ENCODE peak calls at places on chromosome 13, in seven cellular contexts. D, K, T, L, U, R and B are unnamed samples. For H3K4me1, the result is how much of the 10 kb centered on the place peaks cover.

GRCh38 chr13:112451512-112452379 is 75.6 kb downstream of the SPACA7 start:
- DNase-seq in L (no peak), R (no peak), D (no peak), T (no peak), U (no peak), K (no peak), B (peak)

GRCh38 chr13:110713981-110714797 is 689 bp downstream of the ING1 start:
- DNase-seq in R (peak), U (peak), D (no peak), K (peak), T (peak), L (peak), B (peak)

GRCh38 chr13:43196750-43197149 is 173.4 kb downstream of the DNAJC15 start:
- DNase-seq in R (no peak), K (no peak), D (no peak), T (no peak), U (no peak), L (no peak), B (no peak)

GRCh38 chr13:113796211-113796875 is 37.3 kb downstream of the TMEM255B start:
- DNase-seq in L (no peak), R (no peak), T (no peak), U (no peak), K (no peak), D (no peak), B (no peak)

GRCh38 chr13:36848228-36848982 is 29.4 kb downstream of the RFXAP start:
- DNase-seq in R (no peak), L (no peak), U (no peak), D (no peak), T (peak), K (no peak), B (peak)

GRCh38 chr13:113897161-113897560 is 33.3 kb upstream of the GAS6 start:
- DNase-seq in D (no peak), U (no peak), T (no peak), R (peak), K (no peak), L (no peak), B (no peak)

GRCh38 chr13:101454767-101455166 is 2.3 kb downstream of the ITGBL1 start:
- DNase-seq in R (no peak), U (no peak), K (no peak), T (no peak), L (no peak), D (no peak), B (no peak)

GRCh38 chr13:92694047-92694446 is 532.6 kb upstream of the GPC6 start:
- DNase-seq in U (no peak), K (no peak), T (no peak), D (no peak), L (no peak), R (no peak), B (no peak)

GRCh38 chr13:37011788-37012187 is 11.2 kb downstream of the EXOSC8 start:
- DNase-seq in D (no peak), K (no peak), R (no peak), U (no peak), T (no peak), L (no peak), B (no peak)

GRCh38 chr13:98535501-98536357 is 41.2 kb downstream of the STK24 start:
- DNase-seq in T (no peak), K (no peak), R (no peak), U (no peak), D (no peak), L (peak), B (no peak)

GRCh38 chr13:38372818-38373217 is 23.2 kb downstream of the UFM1 start:
- DNase-seq in T (no peak), U (no peak), D (no peak), R (no peak), K (no peak), L (no peak), B (no peak)

GRCh38 chr13:46640843-46641242 is 87.9 kb downstream of the LRCH1 start:
- DNase-seq in T (no peak), U (no peak), K (no peak), L (no peak), D (no peak), R (no peak), B (no peak)

GRCh38 chr13:46639033-46639981 is 86.3 kb downstream of the LRCH1 start:
- DNase-seq in U (no peak), L (no peak), T (no peak), D (no peak), R (no peak), K (no peak), B (no peak)

GRCh38 chr13:46636451-46636850 is 83.5 kb downstream of the LRCH1 start:
- DNase-seq in T (no peak), K (no peak), D (no peak), L (no peak), U (no peak), R (no peak), B (no peak)

GRCh38 chr13:46638262-46638661 is 85.3 kb downstream of the LRCH1 start:
- DNase-seq in R (no peak), K (no peak), T (no peak), U (no peak), L (no peak), D (no peak), B (no peak)

DNA sequence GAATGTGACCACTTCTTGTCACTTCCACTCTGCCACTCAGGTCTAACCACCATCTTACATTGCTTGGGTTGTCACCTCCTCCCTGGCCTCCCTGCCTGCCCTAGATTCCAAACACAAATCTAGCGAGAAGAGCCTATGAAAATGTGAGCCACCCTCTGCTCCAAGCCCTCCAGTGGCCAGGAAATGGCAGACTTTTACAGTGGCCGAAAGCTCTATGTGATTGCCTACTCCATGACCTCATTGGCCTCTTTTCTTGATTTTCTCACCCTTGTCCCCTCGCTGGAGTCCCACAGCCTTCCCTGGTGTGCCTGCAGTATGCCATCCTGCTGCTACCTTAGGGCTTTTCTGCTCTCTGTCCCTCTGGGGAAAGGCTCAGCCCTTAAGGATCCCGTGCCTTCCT is 84.2 kb downstream of the LRCH1 start:
- DNase-seq in U (no peak), K (no peak), R (no peak), D (no peak), L (no peak), T (no peak), B (peak)
- H3K4me1 ChIP-seq in U (under half), K (under half), R (under half), D (half or more), L (under half), T (under half), B (under half)

DNA sequence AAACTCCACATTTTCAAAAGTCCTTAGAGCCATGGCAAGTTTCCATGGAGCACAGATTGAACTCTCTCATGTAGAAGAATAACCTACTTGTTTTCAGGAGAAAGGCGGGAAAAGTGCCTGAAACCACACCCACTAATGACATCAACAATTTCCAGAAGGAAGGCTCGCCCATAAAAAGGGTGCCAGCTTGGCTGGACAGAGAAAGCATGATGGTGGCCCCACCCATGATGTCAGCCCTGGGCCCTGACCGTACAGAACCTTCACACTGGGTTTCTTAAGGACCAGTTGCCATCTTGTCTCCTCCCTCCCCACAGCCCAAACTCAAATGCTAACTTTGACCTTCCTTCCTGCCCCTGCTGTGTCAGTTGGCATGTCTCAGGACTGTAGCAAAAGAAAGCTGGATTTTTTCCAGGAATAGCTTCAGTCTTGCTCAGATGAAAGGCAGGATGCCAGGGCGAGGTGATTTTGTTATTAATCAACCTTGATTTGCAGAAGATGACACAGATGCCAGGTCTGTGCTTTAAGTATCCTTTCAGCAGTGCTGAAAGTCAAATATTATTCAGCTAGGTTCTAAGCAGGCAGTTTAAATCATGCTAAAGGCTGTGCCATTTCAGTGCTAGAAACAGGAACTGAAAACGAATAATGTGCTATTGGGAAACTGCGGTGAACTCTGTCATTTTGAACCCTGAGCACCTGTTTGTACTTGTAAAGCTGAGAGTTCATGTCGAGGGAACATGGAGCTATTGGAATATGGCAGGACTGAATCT is 89.5 kb upstream of the RFC3 start:
- DNase-seq in R (no peak), K (no peak), U (no peak), D (no peak), L (no peak), T (no peak), B (no peak)
- H3K4me1 ChIP-seq in R (under half), K (under half), U (under half), D (under half), L (under half), T (under half), B (under half)

GRCh38 chr13:30308548-30308947 is 1.2 kb upstream of the KATNAL1 start:
- DNase-seq in T (no peak), U (no peak), K (no peak), R (no peak), L (no peak), D (no peak), B (no peak)

GRCh38 chr13:30305456-30305855 is 1.9 kb downstream of the KATNAL1 start:
- DNase-seq in R (no peak), K (no peak), L (no peak), D (no peak), U (no peak), T (no peak), B (no peak)

GRCh38 chr13:30307194-30307965 is at the start of gene KATNAL1:
- DNase-seq in K (peak), T (peak), U (peak), R (peak), D (peak), L (peak), B (peak)

GRCh38 chr13:30307966-30308290 is 577 bp upstream of the KATNAL1 start:
- DNase-seq in D (no peak), K (no peak), L (no peak), R (no peak), U (no peak), T (no peak), B (no peak)

GRCh38 chr13:30306762-30307193 is 573 bp downstream of the KATNAL1 start:
- DNase-seq in K (peak), L (peak), U (peak), D (peak), T (peak), R (peak), B (peak)
- H3K4me1 ChIP-seq in K (under half), L (under half), U (under half), D (under half), T (under half), R (under half), B (under half)

DNA sequence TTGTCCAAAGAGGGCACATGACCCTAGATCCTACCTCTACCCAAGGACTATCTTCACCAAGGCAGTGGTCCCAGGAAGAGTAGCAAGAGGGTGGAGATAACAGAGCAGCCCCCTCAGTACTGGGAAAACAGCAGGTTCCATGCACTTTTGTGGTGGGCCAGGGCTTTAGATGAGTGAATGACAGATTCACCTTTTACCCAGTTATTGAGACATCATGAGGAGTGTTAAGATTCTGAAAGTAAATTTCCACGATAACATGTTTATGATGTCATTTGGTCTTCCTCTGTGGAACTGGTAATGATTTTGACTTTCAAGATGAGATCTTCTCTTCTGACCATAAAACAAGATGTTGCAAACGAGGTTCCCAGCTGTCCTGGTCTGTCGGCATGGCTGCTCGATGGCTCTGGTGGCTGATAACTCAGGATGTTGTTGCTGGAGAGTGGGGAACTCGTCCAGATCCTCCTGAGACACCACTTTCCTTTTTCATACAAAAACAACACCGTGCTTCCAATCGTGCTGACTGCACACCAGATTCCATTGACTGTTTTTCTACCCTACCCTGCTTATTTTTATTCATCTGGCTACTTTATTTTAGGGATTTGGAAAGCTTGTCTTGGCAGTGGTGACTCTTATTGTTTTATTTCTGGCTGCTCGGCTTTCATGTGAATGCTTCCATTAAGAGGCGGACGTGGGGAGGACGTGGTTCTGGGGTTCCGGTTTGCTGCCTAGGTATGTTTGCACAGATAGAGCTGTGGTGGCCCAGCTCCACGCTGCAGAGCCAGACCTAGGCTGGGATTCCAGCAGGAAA is 88.5 kb downstream of the LRCH1 start:
- DNase-seq in K (no peak), L (no peak), T (peak), D (no peak), R (no peak), U (no peak), B (no peak)
- H3K4me1 ChIP-seq in K (under half), L (under half), T (half or more), D (half or more), R (under half), U (under half), B (under half)

GRCh38 chr13:40180776-40181175 is 485.7 kb downstream of the FOXO1 start:
- DNase-seq in R (no peak), U (no peak), K (no peak), D (no peak), T (no peak), L (no peak), B (no peak)
- H3K4me1 ChIP-seq in R (under half), U (under half), K (under half), D (under half), T (under half), L (under half), B (under half)

DNA sequence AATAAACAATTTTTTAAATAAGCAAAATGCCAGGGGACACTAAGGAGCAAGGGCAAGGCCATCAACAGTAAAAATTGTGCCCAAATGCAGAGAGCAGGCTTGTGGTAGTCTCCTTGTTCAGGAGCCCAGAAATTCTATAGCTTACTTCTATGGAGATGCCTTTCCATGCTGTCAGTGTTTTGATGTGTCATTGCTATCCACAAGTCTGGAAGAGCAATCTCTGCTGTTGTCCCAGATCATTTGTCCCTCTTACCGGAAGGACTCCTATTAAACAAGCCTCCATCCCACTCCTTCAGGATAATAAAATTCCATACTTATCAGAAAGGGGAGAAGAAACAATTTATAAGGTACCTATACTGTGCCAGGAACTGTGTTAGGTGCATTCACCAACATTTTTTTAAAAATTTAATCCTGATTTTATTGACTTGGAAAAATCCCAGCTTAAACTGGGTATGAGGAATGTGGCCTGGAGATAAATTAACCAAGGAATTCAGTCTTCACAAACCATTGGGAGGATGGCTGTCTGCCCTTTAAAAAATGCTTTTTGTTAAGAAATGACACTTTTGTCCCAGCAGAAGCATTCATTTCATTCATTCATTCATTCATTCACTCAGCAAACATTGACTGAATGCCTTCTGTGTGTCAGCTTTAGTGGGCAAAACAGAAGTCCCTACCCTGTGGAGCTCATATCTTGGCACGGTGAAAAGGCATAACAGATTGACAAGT is 26.8 kb upstream of the CYSLTR2 start:
- DNase-seq in K (no peak), U (no peak), T (no peak), R (no peak), D (no peak), L (no peak), B (no peak)
- H3K4me1 ChIP-seq in K (under half), U (under half), T (under half), R (under half), D (under half), L (under half), B (under half)

DNA sequence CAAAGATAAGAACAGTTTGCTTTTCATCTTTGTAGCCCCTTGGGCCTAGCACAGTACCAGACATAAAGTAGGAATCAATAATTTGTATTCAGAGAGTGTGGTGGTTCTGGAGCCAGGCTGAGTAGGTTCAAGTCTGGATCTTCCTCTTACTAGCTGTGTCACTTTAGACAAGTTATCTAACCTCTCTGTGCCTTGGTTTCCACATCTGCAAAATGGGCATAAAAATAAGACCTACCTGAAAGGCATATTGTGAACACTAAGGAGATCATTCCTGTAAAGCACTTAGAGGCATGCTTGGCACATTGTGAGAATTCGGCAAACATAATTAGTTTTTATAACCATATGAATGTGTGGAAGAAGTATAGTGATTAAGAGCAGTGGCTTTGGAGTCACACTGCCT is 95.8 kb downstream of the MBNL2 start:
- DNase-seq in L (no peak), U (no peak), K (no peak), T (no peak), R (no peak), D (no peak), B (no peak)
- H3K4me1 ChIP-seq in L (under half), U (under half), K (under half), T (under half), R (under half), D (half or more), B (under half)